ENCODE peak calls at places on chromosomes 2 and 18, in six cellular contexts. One of them, this sample, is unnamed.

GRCh38 chr18:38415811-38416210 is 850.2 kb upstream of the CELF4 start:
- DNase-seq in tibial nerve: no peak
- DNase-seq in kidney epithelial cell: no peak
- DNase-seq in AG10803: no peak
- DNase-seq in pancreas: no peak
- DNase-seq in psoas muscle: no peak
- DNase-seq in this sample: no peak

GRCh38 chr18:36825526-36825925 is 3.3 kb downstream of the TPGS2 start:
- DNase-seq in tibial nerve: no peak
- DNase-seq in kidney epithelial cell: no peak
- DNase-seq in AG10803: no peak
- DNase-seq in pancreas: no peak
- DNase-seq in psoas muscle: no peak
- DNase-seq in this sample: no peak

GRCh38 chr18:33716061-33716683 is 138.2 kb downstream of the ASXL3 start:
- DNase-seq in tibial nerve: no peak
- DNase-seq in kidney epithelial cell: no peak
- DNase-seq in AG10803: no peak
- DNase-seq in pancreas: no peak
- DNase-seq in psoas muscle: no peak
- DNase-seq in this sample: no peak

GRCh38 chr18:1011342-1011741 is 106.7 kb downstream of the ADCYAP1 start:
- DNase-seq in tibial nerve: no peak
- DNase-seq in kidney epithelial cell: no peak
- DNase-seq in AG10803: peak; percentile 45
- DNase-seq in pancreas: no peak
- DNase-seq in psoas muscle: no peak
- DNase-seq in this sample: no peak

GRCh38 chr2:137383391-137383790 is 580.9 kb upstream of the HNMT start:
- DNase-seq in tibial nerve: no peak
- DNase-seq in kidney epithelial cell: no peak
- DNase-seq in AG10803: no peak
- DNase-seq in pancreas: no peak
- DNase-seq in psoas muscle: no peak
- DNase-seq in this sample: no peak

GRCh38 chr2:241582806-241583205 is 24.3 kb downstream of the BOK start:
- DNase-seq in tibial nerve: no peak
- DNase-seq in kidney epithelial cell: no peak
- DNase-seq in AG10803: no peak
- DNase-seq in pancreas: no peak
- DNase-seq in psoas muscle: peak; percentile 30
- DNase-seq in this sample: no peak

GRCh38 chr2:24237313-24237712 is 62.5 kb downstream of the FAM228A start:
- DNase-seq in tibial nerve: no peak
- DNase-seq in kidney epithelial cell: no peak
- DNase-seq in AG10803: no peak
- DNase-seq in pancreas: no peak
- DNase-seq in psoas muscle: no peak
- DNase-seq in this sample: no peak

GRCh38 chr2:157159221-157159904 is 98.1 kb upstream of the GALNT5 start:
- DNase-seq in tibial nerve: no peak
- DNase-seq in kidney epithelial cell: no peak
- DNase-seq in AG10803: no peak
- DNase-seq in pancreas: no peak
- DNase-seq in psoas muscle: no peak
- DNase-seq in this sample: no peak

GRCh38 chr2:51807229-51807628 is 775.3 kb upstream of the NRXN1 start:
- DNase-seq in tibial nerve: no peak
- DNase-seq in kidney epithelial cell: no peak
- DNase-seq in AG10803: no peak
- DNase-seq in pancreas: no peak
- DNase-seq in psoas muscle: no peak
- DNase-seq in this sample: no peak

GRCh38 chr2:2399390-2399789 is 68.3 kb upstream of the MYT1L start:
- DNase-seq in tibial nerve: no peak
- DNase-seq in kidney epithelial cell: no peak
- DNase-seq in AG10803: no peak
- DNase-seq in pancreas: no peak
- DNase-seq in psoas muscle: no peak
- DNase-seq in this sample: no peak

GRCh38 chr18:61554117-61554776 is 221.0 kb downstream of the CDH20 start:
- DNase-seq in tibial nerve: no peak
- DNase-seq in kidney epithelial cell: no peak
- DNase-seq in AG10803: no peak
- DNase-seq in pancreas: peak; percentile 37
- DNase-seq in psoas muscle: peak; percentile 54
- DNase-seq in this sample: no peak

GRCh38 chr2:226802573-226802972 is 3.0 kb upstream of the IRS1 start:
- DNase-seq in tibial nerve: no peak
- DNase-seq in kidney epithelial cell: no peak
- DNase-seq in AG10803: peak; percentile 89
- DNase-seq in pancreas: no peak
- DNase-seq in psoas muscle: no peak
- DNase-seq in this sample: peak; percentile 54

GRCh38 chr2:43759195-43759594 is 14.6 kb upstream of the DYNC2LI1 start:
- DNase-seq in tibial nerve: no peak
- DNase-seq in kidney epithelial cell: peak; percentile 92
- DNase-seq in AG10803: peak; percentile 87
- DNase-seq in pancreas: no peak
- DNase-seq in psoas muscle: no peak
- DNase-seq in this sample: peak; percentile 29

GRCh38 chr18:62009521-62009920 is 116.7 kb upstream of the RNF152 start:
- DNase-seq in tibial nerve: no peak
- DNase-seq in kidney epithelial cell: no peak
- DNase-seq in AG10803: no peak
- DNase-seq in pancreas: no peak
- DNase-seq in psoas muscle: no peak
- DNase-seq in this sample: no peak

GRCh38 chr2:37780097-37780676 is 108.7 kb upstream of the CDC42EP3 start:
- DNase-seq in tibial nerve: no peak
- DNase-seq in kidney epithelial cell: no peak
- DNase-seq in AG10803: peak; percentile 41
- DNase-seq in pancreas: no peak
- DNase-seq in psoas muscle: no peak
- DNase-seq in this sample: no peak

GRCh38 chr2:225122582-225123486 is 80.6 kb upstream of the DOCK10 start:
- DNase-seq in tibial nerve: no peak
- DNase-seq in kidney epithelial cell: no peak
- DNase-seq in AG10803: no peak
- DNase-seq in pancreas: no peak
- DNase-seq in psoas muscle: no peak
- DNase-seq in this sample: no peak

GRCh38 chr2:240739797-240740196 is 48.1 kb downstream of the AQP12A start:
- DNase-seq in tibial nerve: no peak
- DNase-seq in kidney epithelial cell: no peak
- DNase-seq in AG10803: no peak
- DNase-seq in pancreas: no peak
- DNase-seq in psoas muscle: no peak
- DNase-seq in this sample: no peak

GRCh38 chr18:11154369-11154982 is 5.1 kb upstream of the PIEZO2 start:
- DNase-seq in tibial nerve: no peak
- DNase-seq in kidney epithelial cell: peak; percentile 2
- DNase-seq in AG10803: peak; percentile 55
- DNase-seq in pancreas: no peak
- DNase-seq in psoas muscle: no peak
- DNase-seq in this sample: no peak
- TF ChIP-seq CTCF in tibial nerve: peak; percentile 67
- TF ChIP-seq CTCF in kidney epithelial cell: peak; percentile 34
- TF ChIP-seq CTCF in AG10803: peak; percentile 56
- TF ChIP-seq CTCF in pancreas: no peak
- TF ChIP-seq CTCF in psoas muscle: peak; percentile 54
- TF ChIP-seq CTCF in this sample: peak; percentile 28

GRCh38 chr2:237859082-237859433 is 365 bp upstream of the RAMP1 start:
- DNase-seq in tibial nerve: no peak
- DNase-seq in kidney epithelial cell: no peak
- DNase-seq in AG10803: no peak
- DNase-seq in pancreas: no peak
- DNase-seq in psoas muscle: no peak
- DNase-seq in this sample: no peak
- H3K4me3 ChIP-seq in tibial nerve: no peak overlapping the region
- H3K4me3 ChIP-seq in kidney epithelial cell: no peak overlapping the region
- H3K4me3 ChIP-seq in AG10803: no peak overlapping the region
- H3K4me3 ChIP-seq in pancreas: no peak overlapping the region
- H3K4me3 ChIP-seq in psoas muscle: peak overlapping the region; percentile 83
- H3K4me3 ChIP-seq in this sample: peak overlapping the region; percentile 50

GRCh38 chr2:42613281-42614064 is 45.0 kb downstream of the MTA3 start:
- DNase-seq in tibial nerve: no peak
- DNase-seq in kidney epithelial cell: no peak
- DNase-seq in AG10803: no peak
- DNase-seq in pancreas: no peak
- DNase-seq in psoas muscle: no peak
- DNase-seq in this sample: no peak
- TF ChIP-seq CTCF in tibial nerve: no peak
- TF ChIP-seq CTCF in kidney epithelial cell: no peak
- TF ChIP-seq CTCF in AG10803: no peak
- TF ChIP-seq CTCF in pancreas: no peak
- TF ChIP-seq CTCF in psoas muscle: no peak
- TF ChIP-seq CTCF in this sample: no peak

DNA sequence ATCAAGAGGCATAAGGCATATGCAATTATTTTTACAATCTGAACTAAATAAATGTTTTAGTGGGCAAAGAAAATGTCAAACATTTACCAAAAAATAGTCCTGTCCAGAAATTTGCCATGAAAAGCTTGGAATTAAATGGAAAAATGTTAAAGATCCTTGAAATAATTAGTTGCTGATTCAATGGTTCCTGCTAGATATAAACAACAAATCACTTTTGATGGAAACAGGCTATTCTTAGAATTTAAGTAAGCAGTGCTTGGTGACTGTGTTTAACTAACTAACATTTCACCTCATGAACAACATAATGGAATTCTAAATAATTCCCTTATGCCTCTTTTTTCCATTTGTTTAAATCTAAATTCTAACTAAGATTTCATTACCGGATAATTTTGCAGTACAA is 3.9 kb downstream of the RND3 start:
- DNase-seq in tibial nerve: no peak
- DNase-seq in kidney epithelial cell: no peak
- DNase-seq in AG10803: no peak
- DNase-seq in pancreas: no peak
- DNase-seq in psoas muscle: no peak
- DNase-seq in this sample: no peak
- H3K4me3 ChIP-seq in tibial nerve: no peak overlapping the region
- H3K4me3 ChIP-seq in kidney epithelial cell: no peak overlapping the region
- H3K4me3 ChIP-seq in AG10803: peak overlapping the region; percentile 95
- H3K4me3 ChIP-seq in pancreas: no peak overlapping the region
- H3K4me3 ChIP-seq in psoas muscle: no peak overlapping the region
- H3K4me3 ChIP-seq in this sample: peak overlapping the region; percentile 95

DNA sequence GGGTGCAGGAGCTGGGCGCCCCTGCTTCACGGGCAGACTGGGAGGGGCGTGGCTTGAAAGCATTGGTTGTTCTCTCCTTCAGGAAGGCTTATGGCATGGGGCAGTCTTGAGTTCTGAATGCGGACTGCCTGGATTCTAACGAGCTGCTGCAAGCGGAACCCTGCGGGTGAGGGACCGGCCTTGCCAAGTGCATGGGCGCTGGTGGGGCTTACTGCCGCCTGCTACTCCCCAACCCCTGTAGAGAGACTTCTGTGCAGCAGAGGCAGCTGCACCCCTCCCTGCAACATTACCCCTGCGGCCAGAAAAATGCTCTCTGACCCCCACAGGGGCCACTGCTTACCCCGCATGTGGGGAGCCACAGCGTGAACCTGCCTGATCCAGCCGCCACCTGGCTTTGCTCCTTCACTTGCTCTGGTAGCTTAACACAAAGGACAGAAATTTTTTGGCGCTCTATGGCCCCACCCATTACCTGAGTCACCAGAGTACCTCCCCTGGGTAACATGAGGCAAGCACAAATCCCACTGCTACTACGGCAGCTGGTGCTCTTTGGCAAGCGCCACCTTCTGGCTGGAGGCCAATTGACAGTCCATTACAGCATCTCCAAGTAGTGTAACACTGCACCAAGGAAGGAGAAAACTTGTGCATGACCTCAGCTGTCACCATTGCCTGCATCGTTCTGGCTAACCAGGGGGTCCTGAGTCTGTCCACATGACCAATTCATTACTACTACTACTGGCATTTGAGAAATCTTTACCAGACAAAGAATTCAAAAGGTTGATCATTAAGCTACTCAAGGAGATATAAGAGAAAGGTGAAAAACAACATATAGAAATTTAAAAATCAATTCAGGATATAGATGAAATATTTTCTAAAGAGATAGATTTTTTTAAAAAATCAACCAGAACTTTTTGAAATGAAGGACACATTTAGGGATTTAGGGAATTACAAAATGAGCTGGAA is 35.4 kb downstream of the MYL12B start:
- DNase-seq in tibial nerve: peak; percentile 54
- DNase-seq in kidney epithelial cell: peak; percentile 88
- DNase-seq in AG10803: peak; percentile 75
- DNase-seq in pancreas: peak; percentile 93
- DNase-seq in psoas muscle: peak; percentile 92
- DNase-seq in this sample: no peak
- TF ChIP-seq CTCF in tibial nerve: no peak
- TF ChIP-seq CTCF in kidney epithelial cell: peak; percentile 81
- TF ChIP-seq CTCF in AG10803: peak; percentile 39
- TF ChIP-seq CTCF in pancreas: peak; percentile 44
- TF ChIP-seq CTCF in psoas muscle: peak; percentile 19
- TF ChIP-seq CTCF in this sample: peak; percentile 52